ENCODE peak calls at places on chromosomes 1 and 21, in four cellular contexts. H, W, Q and K are unnamed samples.

GRCh38 chr1:234409328-234409727 is 36.1 kb downstream of the COA6 start:
- DNase-seq in H (no peak), W (no peak), Q (peak; percentile 24), K (no peak)

GRCh38 chr1:21451981-21452411 is 12.1 kb downstream of the NBPF3 start:
- DNase-seq in H (no peak), W (no peak), Q (no peak), K (no peak)

GRCh38 chr21:31363720-31364119 is 19.7 kb upstream of the TIAM1 start:
- DNase-seq in H (no peak), W (no peak), Q (no peak), K (no peak)

GRCh38 chr1:115753830-115754229 is 14.7 kb downstream of the CASQ2 start:
- DNase-seq in H (peak; percentile 25), W (no peak), Q (no peak), K (no peak)

GRCh38 chr1:110433803-110434202 is 17.1 kb upstream of the PROK1 start:
- DNase-seq in H (peak; percentile 47), W (no peak), Q (no peak), K (no peak)

GRCh38 chr1:217534566-217534965 is 96.3 kb downstream of the GPATCH2 start:
- DNase-seq in H (no peak), W (no peak), Q (no peak), K (no peak)

GRCh38 chr1:55375617-55376258 is 160.6 kb upstream of the USP24 start:
- DNase-seq in H (no peak), W (no peak), Q (peak; percentile 36), K (no peak)

GRCh38 chr1:2583331-2583791 is 3.2 kb upstream of the PRXL2B start:
- DNase-seq in H (no peak), W (no peak), Q (peak; percentile 51), K (no peak)

GRCh38 chr1:53046930-53047329 is 15.1 kb upstream of the PODN start:
- DNase-seq in H (peak; percentile 48), W (no peak), Q (no peak), K (no peak)

GRCh38 chr1:186175588-186175987 is 199.5 kb downstream of the TPR start:
- DNase-seq in H (no peak), W (no peak), Q (no peak), K (no peak)

GRCh38 chr1:14627608-14628489 is 29.4 kb downstream of the KAZN start:
- DNase-seq in H (no peak), W (no peak), Q (no peak), K (no peak)

GRCh38 chr1:2482588-2482987 is 6.5 kb downstream of the PLCH2 start:
- DNase-seq in H (no peak), W (no peak), Q (no peak), K (no peak)

GRCh38 chr1:205319081-205320018 is 2.2 kb downstream of the NUAK2 start:
- DNase-seq in H (peak; percentile 71), W (peak; percentile 96), Q (peak; percentile 19), K (no peak)

GRCh38 chr21:42973991-42974831 is at the start of gene PKNOX1:
- DNase-seq in H (peak; percentile 99), W (peak; percentile 99), Q (peak; percentile 99), K (peak; percentile 98)

GRCh38 chr1:40859017-40859416 is 3.1 kb downstream of the CITED4 start:
- DNase-seq in H (no peak), W (no peak), Q (no peak), K (no peak)

GRCh38 chr1:185969524-185969991 is 235.4 kb downstream of the HMCN1 start:
- DNase-seq in H (no peak), W (no peak), Q (no peak), K (no peak)